ENCODE peak calls at places on chromosomes 3 and 15, in nine cellular contexts. A is K562, V is colonic mucosa, R is aorta, U is cardiac muscle cell, F is heart right ventricle, J is fibroblast of lung, H is DND-41, N is IMR-90. Z is an unnamed sample. For H3K36me3, the result is how much of the 10 kb centered on the place peaks cover.

GRCh38 chr3:44128057-44128775 is 113.5 kb upstream of the TOPAZ1 start:
- DNase-seq in J (no peak), H (no peak), R (no peak), V (no peak), U (peak), F (no peak), A (no peak), N (no peak), Z (no peak)

GRCh38 chr15:41607033-41607432 is 48.0 kb downstream of the TYRO3 start:
- DNase-seq in V (no peak), A (no peak), J (peak), F (no peak), H (no peak), U (peak), R (no peak), N (peak), Z (no peak)

GRCh38 chr3:181288145-181288544 is 298.6 kb upstream of the DNAJC19 start:
- DNase-seq in R (no peak), U (no peak), H (no peak), J (no peak), V (no peak), N (no peak), A (no peak), F (no peak), Z (no peak)

GRCh38 chr3:46913644-46914043 is 36.1 kb downstream of the PTH1R start:
- DNase-seq in R (peak), N (peak), V (peak), U (peak), J (peak), A (peak), F (no peak), H (no peak), Z (no peak)

GRCh38 chr3:53238051-53238850 is 17.6 kb downstream of the TKT start:
- DNase-seq in U (peak), V (peak), F (no peak), J (peak), A (no peak), N (peak), H (no peak), R (no peak), Z (no peak)

GRCh38 chr15:70094690-70095311 is 2.9 kb downstream of the TLE3 start:
- DNase-seq in V (peak), H (peak), N (no peak), J (peak), A (peak), U (peak), R (no peak), F (no peak), Z (no peak)

GRCh38 chr3:104951426-104951825 is 415.3 kb upstream of the ALCAM start:
- DNase-seq in J (peak), H (no peak), V (no peak), A (no peak), U (peak), N (peak), R (no peak), F (no peak), Z (no peak)

GRCh38 chr3:108183178-108183577 is 39.0 kb downstream of the IFT57 start:
- DNase-seq in U (no peak), H (no peak), N (peak), A (no peak), J (peak), V (no peak), R (no peak), F (no peak), Z (no peak)

GRCh38 chr3:71581451-71581980 is 2.0 kb downstream of the FOXP1 start:
- DNase-seq in H (peak), A (no peak), F (peak), R (peak), J (no peak), N (no peak), V (peak), U (peak), Z (peak)

GRCh38 chr3:127079211-127079610 is 96.3 kb downstream of the PLXNA1 start:
- DNase-seq in R (peak), J (no peak), V (no peak), H (peak), N (no peak), U (no peak), F (no peak), A (no peak), Z (peak)

GRCh38 chr15:57607570-57608000 is 15.9 kb downstream of the MYZAP start:
- DNase-seq in J (peak), F (peak), R (no peak), N (no peak), H (no peak), A (no peak), V (peak), U (peak), Z (no peak)

GRCh38 chr3:151504606-151505005 is 43.7 kb upstream of the IGSF10 start:
- DNase-seq in R (no peak), F (no peak), A (peak), H (no peak), J (no peak), V (no peak), U (peak), N (no peak), Z (no peak)

GRCh38 chr3:106814231-106814630 is 563.0 kb upstream of the CCDC54 start:
- DNase-seq in A (no peak), N (no peak), J (no peak), F (peak), H (no peak), V (no peak), R (no peak), U (peak), Z (no peak)

GRCh38 chr3:14477311-14477935 is 62.7 kb downstream of the GRIP2 start:
- DNase-seq in A (no peak), J (no peak), F (no peak), U (no peak), N (no peak), H (no peak), R (peak), V (no peak), Z (no peak)
- H3K36me3 ChIP-seq in A (half or more), J (under half), F (half or more), U (under half), N (half or more), H (half or more), R (under half), V (under half), Z (half or more)

DNA sequence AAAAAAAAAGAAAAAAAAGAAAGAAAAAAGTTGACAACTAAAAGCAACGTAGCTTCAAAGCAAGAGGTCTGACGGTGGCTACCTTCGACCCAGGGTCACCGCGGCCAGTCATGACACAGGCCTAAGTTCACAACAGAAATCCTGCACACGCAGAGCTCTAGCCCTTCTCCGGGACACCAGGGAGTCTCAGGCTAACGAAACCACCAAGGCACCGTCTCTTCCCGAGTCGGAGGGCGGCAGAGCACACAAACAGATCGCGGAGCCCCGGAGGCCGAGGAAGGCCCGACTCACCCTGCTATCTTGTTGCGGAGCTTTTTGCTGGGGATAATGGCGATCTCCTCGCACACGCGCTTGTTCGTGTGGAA is 585 bp downstream of the RPS17 start:
- DNase-seq in N (no peak), A (peak), H (no peak), R (no peak), J (no peak), V (peak), U (no peak), F (no peak), Z (peak)
- H3K36me3 ChIP-seq in N (under half), A (half or more), H (under half), R (under half), J (under half), V (under half), U (under half), F (under half), Z (half or more)

GRCh38 chr15:62272290-62272689 is 107.2 kb upstream of the C2CD4B start:
- DNase-seq in U (no peak), R (no peak), F (no peak), N (no peak), A (no peak), H (no peak), V (no peak), J (no peak), Z (no peak)

GRCh38 chr15:62277816-62278394 is 112.8 kb upstream of the C2CD4B start:
- DNase-seq in V (no peak), U (no peak), H (no peak), J (no peak), N (no peak), F (no peak), A (no peak), R (no peak), Z (peak)

GRCh38 chr15:62280625-62281024 is 115.5 kb upstream of the C2CD4B start:
- DNase-seq in J (no peak), H (no peak), R (no peak), N (no peak), U (no peak), A (no peak), F (no peak), V (no peak), Z (no peak)

GRCh38 chr15:62278534-62278933 is 113.4 kb upstream of the C2CD4B start:
- DNase-seq in U (no peak), R (no peak), N (no peak), J (no peak), A (no peak), V (no peak), H (no peak), F (no peak), Z (no peak)

GRCh38 chr15:62275818-62276217 is 110.7 kb upstream of the C2CD4B start:
- DNase-seq in N (no peak), A (no peak), J (no peak), R (no peak), F (no peak), H (no peak), V (no peak), U (no peak), Z (no peak)
- H3K36me3 ChIP-seq in N (under half), A (under half), J (under half), R (under half), F (under half), H (under half), V (under half), U (under half), Z (under half)

GRCh38 chr3:138653567-138653966 is 45.0 kb downstream of the FAIM start:
- DNase-seq in A (peak), N (no peak), U (no peak), H (no peak), R (no peak), V (no peak), F (no peak), J (no peak), Z (no peak)

GRCh38 chr3:138657508-138657907 is 48.9 kb downstream of the FAIM start:
- DNase-seq in U (no peak), V (no peak), N (no peak), H (no peak), A (no peak), F (no peak), R (no peak), J (no peak), Z (no peak)
- H3K36me3 ChIP-seq in U (under half), V (under half), N (under half), H (under half), A (half or more), F (half or more), R (under half), J (under half), Z (under half)

GRCh38 chr3:49738067-49738713 is 14.4 kb upstream of the GMPPB start:
- DNase-seq in U (no peak), A (no peak), N (no peak), V (no peak), H (no peak), R (no peak), J (no peak), F (no peak), Z (no peak)

GRCh38 chr3:49727924-49728361 is 4.2 kb upstream of the GMPPB start:
- DNase-seq in R (no peak), U (no peak), H (no peak), F (no peak), N (no peak), V (no peak), A (no peak), J (no peak), Z (no peak)

GRCh38 chr3:49734752-49735151 is 11.0 kb upstream of the GMPPB start:
- DNase-seq in F (no peak), N (no peak), U (no peak), H (no peak), J (no peak), V (no peak), A (no peak), R (no peak), Z (no peak)

GRCh38 chr3:49732592-49732991 is 8.8 kb upstream of the GMPPB start:
- DNase-seq in A (no peak), F (no peak), H (no peak), V (no peak), J (no peak), U (no peak), R (no peak), N (no peak), Z (no peak)

GRCh38 chr3:49733551-49733950 is 9.8 kb upstream of the GMPPB start:
- DNase-seq in R (no peak), A (no peak), J (no peak), F (no peak), V (no peak), H (no peak), U (no peak), N (no peak), Z (no peak)
- H3K36me3 ChIP-seq in R (under half), A (half or more), J (under half), F (half or more), V (under half), H (half or more), U (under half), N (under half), Z (half or more)

GRCh38 chr15:65598468-65598867 is 12.5 kb downstream of the INTS14 start:
- DNase-seq in F (no peak), V (no peak), R (no peak), A (no peak), U (no peak), J (no peak), N (no peak), H (no peak), Z (no peak)
- H3K36me3 ChIP-seq in F (half or more), V (under half), R (under half), A (half or more), U (half or more), J (under half), N (under half), H (half or more), Z (half or more)

GRCh38 chr3:14465425-14465824 is 63.0 kb downstream of the SLC6A6 start:
- DNase-seq in A (no peak), U (no peak), J (no peak), H (no peak), F (no peak), N (no peak), R (no peak), V (no peak), Z (no peak)
- H3K36me3 ChIP-seq in A (half or more), U (under half), J (under half), H (under half), F (half or more), N (half or more), R (under half), V (under half), Z (half or more)

DNA sequence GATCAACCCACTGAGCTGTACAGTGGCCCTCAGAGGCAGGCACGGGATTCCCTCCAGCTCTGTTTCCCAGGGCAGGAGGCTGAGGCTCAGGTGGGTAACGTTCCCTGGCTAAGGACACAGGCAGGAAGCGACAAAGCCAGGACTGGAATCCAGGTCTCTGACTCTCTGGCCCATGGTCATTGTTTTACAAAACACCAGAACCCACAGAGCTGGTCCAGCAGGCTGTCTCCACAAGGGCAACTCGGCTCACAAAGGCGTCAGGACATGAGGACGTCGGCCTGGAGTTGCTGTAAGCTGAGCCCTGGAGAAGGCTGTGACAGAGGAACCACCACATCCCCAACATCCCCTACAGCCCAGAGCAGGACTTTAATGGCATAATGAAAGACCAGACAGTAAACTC is 30.7 kb downstream of the NUP210 start:
- DNase-seq in H (no peak), A (no peak), J (no peak), U (no peak), V (no peak), F (no peak), R (no peak), N (no peak), Z (no peak)
- H3K36me3 ChIP-seq in H (half or more), A (half or more), J (under half), U (under half), V (under half), F (under half), R (under half), N (under half), Z (half or more)

GRCh38 chr3:58170376-58170775 is 40.4 kb downstream of the DNASE1L3 start:
- DNase-seq in V (no peak), F (no peak), H (no peak), A (no peak), N (no peak), U (no peak), J (no peak), R (no peak), Z (no peak)
- H3K36me3 ChIP-seq in V (under half), F (under half), H (under half), A (under half), N (under half), U (under half), J (under half), R (under half), Z (under half)

Z was measured in OCI-LY7.